ENCODE peak calls at places on chromosome 17, in four cellular contexts. O, D, E and V are unnamed samples.

GRCh38 chr17:28497931-28498330 is 8.2 kb upstream of the FOXN1 start:
- DNase-seq in O (no peak), D (no peak), E (peak; percentile 77), V (no peak)

GRCh38 chr17:77428901-77429734 is 288.3 kb downstream of the SEC14L1 start:
- DNase-seq in E (no peak), D (no peak), O (no peak), V (no peak)

GRCh38 chr17:49707246-49707607 is 537 bp downstream of the SLC35B1 start:
- DNase-seq in E (no peak), O (no peak), D (no peak), V (peak; percentile 12)

GRCh38 chr17:29748400-29748799 is 125.7 kb upstream of the CORO6 start:
- DNase-seq in D (no peak), E (no peak), O (no peak), V (no peak)

GRCh38 chr17:56597495-56597990 is 4.0 kb downstream of the NOG start:
- DNase-seq in O (no peak), E (no peak), D (no peak), V (no peak)

GRCh38 chr17:21280081-21280518 is 4.4 kb upstream of the MAP2K3 start:
- DNase-seq in D (peak; percentile 60), O (peak; percentile 68), E (peak; percentile 93), V (peak; percentile 69)

GRCh38 chr17:32279933-32280716 is 14.5 kb downstream of the RHBDL3 start:
- DNase-seq in D (no peak), E (no peak), O (peak; percentile 70), V (no peak)

GRCh38 chr17:62778990-62779681 is 29.0 kb downstream of the MARCHF10 start:
- DNase-seq in D (peak; percentile 88), E (peak; percentile 72), O (peak; percentile 31), V (no peak)

GRCh38 chr17:52035336-52035915 is 123.1 kb downstream of the CA10 start:
- DNase-seq in E (no peak), O (no peak), D (no peak), V (no peak)

GRCh38 chr17:41340496-41340895 is 10.1 kb downstream of the KRT33A start:
- DNase-seq in O (no peak), E (no peak), D (no peak), V (no peak)

GRCh38 chr17:72119963-72120877 is 600 bp upstream of the SOX9 start:
- DNase-seq in O (no peak), E (peak; percentile 52), D (peak; percentile 64), V (no peak)

GRCh38 chr17:18257268-18257681 is 1.3 kb downstream of the FLII start:
- DNase-seq in E (peak; percentile 46), D (no peak), O (no peak), V (no peak)

GRCh38 chr17:64388961-64389565 is 1.6 kb downstream of the PECAM1 start:
- DNase-seq in E (no peak), O (no peak), D (no peak), V (peak; percentile 58)

GRCh38 chr17:80703109-80703508 is 158.5 kb downstream of the RPTOR start:
- DNase-seq in D (no peak), O (no peak), E (no peak), V (no peak)

GRCh38 chr17:50080827-50081226 is 14.3 kb upstream of the PDK2 start:
- DNase-seq in E (peak; percentile 53), O (no peak), D (no peak), V (no peak)

GRCh38 chr17:77516902-77517301 is 376.1 kb downstream of the SEC14L1 start:
- DNase-seq in E (peak; percentile 21), O (no peak), D (no peak), V (no peak)

GRCh38 chr17:57599271-57600045 is 145.6 kb downstream of the CCDC182 start:
- DNase-seq in O (no peak), E (no peak), D (no peak), V (no peak)

GRCh38 chr17:40727447-40728231 is 24.1 kb upstream of the KRT24 start:
- DNase-seq in E (no peak), D (no peak), O (no peak), V (no peak)

GRCh38 chr17:75498019-75498725 is 17.2 kb downstream of the CASKIN2 start:
- DNase-seq in E (no peak), D (no peak), O (no peak), V (no peak)
- H3K4me1 ChIP-seq in E (no peaks in the 10 kb centered on the region), D (no peaks in the 10 kb centered on the region), O (no peaks in the 10 kb centered on the region), V (peaks cover 3% of the 10 kb centered on the region)

DNA sequence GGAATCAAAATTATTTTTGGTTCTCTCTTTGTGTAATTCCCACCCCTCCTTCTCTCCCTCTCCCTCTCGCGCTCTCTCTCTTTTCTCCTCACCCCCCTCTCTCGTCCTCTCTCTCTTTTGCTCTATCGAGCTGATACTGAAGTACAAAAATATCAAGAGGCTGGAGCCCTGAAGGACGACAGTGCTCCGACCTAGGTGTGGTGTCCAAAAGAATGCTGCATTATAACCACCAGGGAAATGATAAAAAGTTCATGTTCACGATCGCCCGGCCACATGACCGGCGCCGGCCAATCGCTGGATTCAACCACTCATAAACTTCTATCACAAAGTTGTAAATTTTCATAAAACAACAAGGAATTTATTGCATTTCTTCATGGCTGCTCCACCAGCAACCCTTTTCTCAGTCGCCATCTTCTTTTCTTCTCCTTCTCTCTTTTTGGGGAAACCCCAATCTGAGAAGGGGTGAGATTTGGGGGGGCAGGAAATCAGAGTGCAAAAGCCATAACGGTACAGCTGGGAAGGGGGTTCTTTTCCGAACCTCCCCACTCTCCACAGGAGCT is at the start of gene HOXB6:
- DNase-seq in O (peak; percentile 66), E (no peak), D (no peak), V (peak; percentile 80)
- H3K4me3 ChIP-seq in O (peak within 1 kb of the TSS; percentile 59), E (peak within 1 kb of the TSS; percentile 39), D (peak within 1 kb of the TSS; percentile 78), V (peak within 1 kb of the TSS; percentile 86)

GRCh38 chr17:75315541-75316243 is 26.5 kb upstream of the SLC25A19 start:
- DNase-seq in O (no peak), D (no peak), E (no peak), V (no peak)
- TF ChIP-seq POLR2AphosphoS5 in O (no peak), D (no peak), E (no peak), V (no peak)

DNA sequence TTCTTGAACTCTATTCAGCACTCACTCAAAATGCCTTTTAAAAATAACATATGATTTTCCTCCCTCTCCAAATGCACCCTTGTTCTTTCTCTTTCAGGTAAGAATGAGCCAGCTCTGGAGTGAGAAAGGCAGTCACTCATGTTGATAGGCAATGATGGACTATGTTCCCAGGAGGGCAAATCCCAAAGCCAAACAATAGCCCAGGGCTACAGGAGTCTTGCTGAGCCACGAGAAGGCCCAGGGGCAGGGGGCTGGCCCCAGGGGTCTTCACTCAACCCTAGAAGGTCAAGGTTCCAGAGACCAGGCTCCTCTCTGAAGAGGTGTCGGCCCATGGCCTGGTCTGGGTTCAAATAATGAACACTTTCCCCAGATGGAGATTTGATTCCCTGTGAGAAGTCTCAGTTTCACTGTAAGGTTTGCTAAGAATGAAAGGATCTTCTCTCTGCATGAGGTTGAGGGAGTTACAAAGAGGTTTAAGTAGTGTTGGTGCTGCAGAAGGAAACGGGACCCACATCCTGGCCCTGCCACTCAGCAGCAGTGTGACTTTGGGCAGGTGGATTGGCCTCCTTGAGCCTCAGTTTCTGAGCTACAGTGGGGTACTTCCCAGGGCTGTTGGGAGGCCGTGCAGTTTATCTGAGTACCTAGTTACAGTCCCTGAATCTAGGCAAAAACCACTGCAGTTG is 49.0 kb downstream of the RTN4RL1 start:
- DNase-seq in O (no peak), E (no peak), D (no peak), V (no peak)
- H3K4me1 ChIP-seq in O (no peaks in the 10 kb centered on the region), E (peaks cover 10% of the 10 kb centered on the region), D (no peaks in the 10 kb centered on the region), V (no peaks in the 10 kb centered on the region)

DNA sequence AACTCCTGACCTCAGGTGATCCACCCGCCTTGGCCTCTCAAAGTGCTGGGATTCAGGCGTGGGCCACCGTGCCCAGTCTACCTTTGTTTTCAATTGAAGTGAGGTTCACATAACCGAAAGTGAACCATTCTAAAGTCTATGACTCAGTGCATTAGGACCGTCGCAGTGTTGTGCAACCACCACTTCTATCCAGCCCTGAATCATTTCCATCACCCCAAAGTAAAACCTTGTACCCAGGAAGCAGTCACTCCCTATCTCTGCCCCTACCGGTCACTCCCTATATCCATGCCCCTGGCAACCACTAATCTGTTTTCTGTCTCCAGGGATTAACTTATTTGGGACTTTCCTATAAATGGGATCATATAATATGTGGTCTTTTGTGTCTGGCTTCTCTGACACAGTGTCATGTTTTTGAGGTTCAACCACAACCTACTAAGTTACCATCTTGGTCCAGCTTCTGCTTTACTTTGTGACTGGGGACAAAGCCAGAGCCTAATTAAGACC is 28.3 kb upstream of the CDC42EP4 start:
- DNase-seq in D (peak; percentile 71), E (peak; percentile 54), O (no peak), V (no peak)
- H3K4me3 ChIP-seq in D (peak overlapping the region; percentile 3), E (no peak overlapping the region), O (no peak overlapping the region), V (no peak overlapping the region)

DNA sequence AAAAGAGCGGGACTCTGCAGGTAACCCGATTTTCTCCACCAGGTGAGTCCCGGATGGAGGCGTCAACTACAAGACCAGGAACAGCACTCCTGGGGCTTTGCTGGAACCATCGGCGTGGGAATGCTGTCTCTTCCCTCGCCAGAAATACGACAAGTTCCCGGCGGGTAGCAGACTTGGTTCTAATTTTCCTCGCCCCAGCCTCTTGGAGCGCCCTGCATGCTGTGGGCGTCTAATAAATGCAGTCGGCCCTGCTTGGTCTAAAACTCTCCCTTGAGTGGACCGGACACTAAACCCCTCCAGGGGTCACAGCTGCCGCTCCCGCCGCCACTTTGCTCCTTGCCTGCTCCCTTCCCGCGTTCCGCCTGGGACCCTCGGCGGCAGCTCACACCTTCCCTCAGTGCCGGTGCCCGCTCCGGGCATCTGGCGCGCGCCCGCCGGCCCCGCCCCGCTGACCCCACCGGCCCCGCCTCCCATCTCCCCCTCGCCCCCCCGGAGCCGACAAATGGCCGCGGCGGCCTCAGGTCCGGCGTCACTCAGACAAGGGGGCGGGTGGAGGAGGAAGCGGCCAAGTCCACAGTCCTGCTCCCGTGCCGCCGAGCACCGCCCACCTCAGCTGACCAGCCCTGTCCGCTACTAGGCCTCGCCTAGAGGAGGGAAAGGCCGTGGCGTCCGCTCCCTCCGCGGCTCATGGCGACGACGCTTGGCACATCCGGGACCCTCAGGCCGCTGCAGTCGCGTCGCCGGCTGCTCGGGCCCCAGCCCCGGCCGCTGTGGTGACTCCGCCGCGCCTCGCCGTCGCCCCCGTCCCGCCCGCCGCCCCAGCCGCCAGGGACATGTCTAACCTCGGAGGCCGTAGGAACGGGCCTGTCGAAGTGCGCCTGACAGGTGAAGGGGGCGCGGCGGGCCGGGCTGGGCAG is 65.8 kb downstream of the KPNA2 start:
- DNase-seq in D (peak; percentile 92), E (peak; percentile 95), O (peak; percentile 64), V (peak; percentile 89)
- TF ChIP-seq POLR2AphosphoS5 in D (peak; percentile 81), E (peak; percentile 95), O (no peak), V (peak; percentile 71)